ENCODE peak calls at places on chromosomes 12 and 14, in seven cellular contexts. Y is Daoy; Z is cardiac muscle cell; X is posterior cingulate gyrus; V is hepatic stellate cell; O is stimulated activated naive CD8-positive, alpha-beta T cell treated with anti-CD3 and anti-CD28 coated beads, Interleukin-15, Interleukin-2, amounts not matched to agents 100 U/mL and 50 U/mL, for 24 hours; B is EH. C is an unnamed sample.
A peak's percentile ranks its signal among the peaks of the same experiment; 100 is the strongest.

GRCh38 chr14:85122690-85123089 is 407.3 kb upstream of the FLRT2 start:
- DNase-seq in Y (no peak), Z (no peak), X (no peak), V (no peak), O (no peak), B (no peak), C (peak; percentile 12)

GRCh38 chr12:91103101-91103500 is 8.2 kb downstream of the LUM start:
- DNase-seq in Y (no peak), Z (no peak), X (no peak), V (no peak), O (no peak), B (no peak), C (no peak)

GRCh38 chr12:64105026-64105425 is 117.1 kb downstream of the KICS2 start:
- DNase-seq in Y (no peak), Z (no peak), X (no peak), V (no peak), O (no peak), B (no peak), C (no peak)

GRCh38 chr12:83462419-83462818 is 775.7 kb downstream of the TMTC2 start:
- DNase-seq in Y (no peak), Z (no peak), X (no peak), V (no peak), O (no peak), B (no peak), C (no peak)

GRCh38 chr12:49055978-49056754 is 4.4 kb downstream of the KMT2D start:
- DNase-seq in Y (peak; percentile 66), Z (peak; percentile 56), X (no peak), V (peak; percentile 92), O (peak; percentile 48), B (peak; percentile 84), C (peak; percentile 85)

GRCh38 chr14:36301159-36301558 is 19.3 kb downstream of the MBIP start:
- DNase-seq in Y (no peak), Z (no peak), X (no peak), V (no peak), O (no peak), B (peak; percentile 8), C (no peak)

GRCh38 chr14:72736791-72737559 is 156.9 kb downstream of the DPF3 start:
- DNase-seq in Y (no peak), Z (no peak), X (no peak), V (no peak), O (no peak), B (peak; percentile 51), C (no peak)

GRCh38 chr12:46303039-46303666 is 34.3 kb upstream of the SLC38A1 start:
- DNase-seq in Y (peak; percentile 35), Z (peak; percentile 47), X (peak; percentile 19), V (peak; percentile 16), O (peak; percentile 45), B (peak; percentile 54), C (peak; percentile 60)

GRCh38 chr14:55610717-55611370 is 30.8 kb downstream of the KTN1 start:
- DNase-seq in Y (no peak), Z (no peak), X (no peak), V (no peak), O (no peak), B (no peak), C (no peak)

GRCh38 chr14:73521229-73521628 is 15.7 kb upstream of the ACOT1 start:
- DNase-seq in Y (no peak), Z (no peak), X (no peak), V (no peak), O (no peak), B (no peak), C (no peak)

GRCh38 chr12:101962486-101962885 is 85.1 kb downstream of the DRAM1 start:
- DNase-seq in Y (no peak), Z (no peak), X (no peak), V (no peak), O (no peak), B (no peak), C (peak; percentile 43)

GRCh38 chr14:87916103-87916885 is 76.7 kb downstream of the GALC start:
- DNase-seq in Y (no peak), Z (no peak), X (no peak), V (no peak), O (no peak), B (no peak), C (no peak)

GRCh38 chr12:78328524-78328923 is 497.8 kb downstream of the NAV3 start:
- DNase-seq in Y (no peak), Z (no peak), X (no peak), V (no peak), O (no peak), B (no peak), C (no peak)

GRCh38 chr12:115423546-115423987 is 739.6 kb upstream of the TBX3 start:
- DNase-seq in Y (no peak), Z (no peak), X (no peak), V (no peak), O (no peak), B (no peak), C (no peak)

GRCh38 chr12:68477906-68478305 is 132.8 kb upstream of the RAP1B start:
- DNase-seq in Y (no peak), Z (no peak), X (no peak), V (no peak), O (no peak), B (no peak), C (no peak)

GRCh38 chr12:87140257-87140656 is 884.1 kb upstream of the MGAT4C start:
- DNase-seq in Y (no peak), Z (no peak), X (no peak), V (no peak), O (no peak), B (no peak), C (peak; percentile 32)

GRCh38 chr14:93035917-93036651 is 79.6 kb downstream of the ITPK1 start:
- DNase-seq in Y (peak; percentile 78), Z (peak; percentile 66), X (peak; percentile 91), V (peak; percentile 52), O (no peak), B (peak; percentile 48), C (peak; percentile 54)

GRCh38 chr12:94545937-94546771 is 86.5 kb upstream of the CEP83 start:
- DNase-seq in Y (peak; percentile 77), Z (peak; percentile 69), X (no peak), V (peak; percentile 67), O (no peak), B (peak; percentile 49), C (peak; percentile 84)

GRCh38 chr12:17459214-17459613 is 630.8 kb downstream of the RERGL start:
- DNase-seq in Y (no peak), Z (no peak), X (no peak), V (no peak), O (no peak), B (no peak), C (no peak)

GRCh38 chr14:51079085-51079484 is 15.8 kb downstream of the TRIM9 start:
- DNase-seq in Y (no peak), Z (no peak), X (no peak), V (no peak), O (no peak), B (no peak), C (no peak)

GRCh38 chr12:80598004-80598606 is 109.3 kb upstream of the MYF6 start:
- DNase-seq in Y (peak; percentile 61), Z (peak; percentile 29), X (no peak), V (no peak), O (no peak), B (peak; percentile 82), C (peak; percentile 96)

GRCh38 chr14:27236601-27237000 is 638.8 kb upstream of the NOVA1 start:
- DNase-seq in Y (no peak), Z (no peak), X (no peak), V (no peak), O (no peak), B (no peak), C (peak; percentile 2)

GRCh38 chr12:93460882-93461281 is 6.4 kb upstream of the MRPL42 start:
- DNase-seq in Y (no peak), Z (no peak), X (no peak), V (no peak), O (no peak), B (no peak), C (no peak)

GRCh38 chr12:110619534-110619953 is 5.6 kb downstream of the TCTN1 start:
- DNase-seq in Y (no peak), Z (no peak), X (no peak), V (no peak), O (peak; percentile 42), B (no peak), C (peak; percentile 20)

C was measured in ELR.